ENCODE peak calls at places on chromosomes 1 and 21, in four cellular contexts. One of them, this sample, is unnamed.

GRCh38 chr1:55362558-55362957 is 147.4 kb upstream of the USP24 start:
- DNase-seq in MM.1S: peak
- DNase-seq in neural progenitor cell: no peak
- DNase-seq in GM23248: peak
- DNase-seq in this sample: no peak

GRCh38 chr1:208007938-208008342 is 97.0 kb upstream of the CD34 start:
- DNase-seq in MM.1S: no peak
- DNase-seq in neural progenitor cell: no peak
- DNase-seq in GM23248: peak
- DNase-seq in this sample: no peak

GRCh38 chr1:43272161-43272560 is 2.4 kb downstream of the TMEM125 start:
- DNase-seq in MM.1S: no peak
- DNase-seq in neural progenitor cell: no peak
- DNase-seq in GM23248: no peak
- DNase-seq in this sample: no peak

GRCh38 chr1:239817801-239818200 is 273.9 kb upstream of the FMN2 start:
- DNase-seq in MM.1S: no peak
- DNase-seq in neural progenitor cell: no peak
- DNase-seq in GM23248: no peak
- DNase-seq in this sample: no peak

GRCh38 chr1:19203440-19203839 is 6.6 kb downstream of the UBR4 start:
- DNase-seq in MM.1S: no peak
- DNase-seq in neural progenitor cell: no peak
- DNase-seq in GM23248: peak
- DNase-seq in this sample: no peak

GRCh38 chr1:74673351-74674111 is at the start of gene ERICH3:
- DNase-seq in MM.1S: no peak
- DNase-seq in neural progenitor cell: peak
- DNase-seq in GM23248: peak
- DNase-seq in this sample: peak

GRCh38 chr1:157490337-157491165 is 61.8 kb downstream of the FCRL5 start:
- DNase-seq in MM.1S: peak
- DNase-seq in neural progenitor cell: peak
- DNase-seq in GM23248: peak
- DNase-seq in this sample: peak

GRCh38 chr21:18986197-18986596 is 582.6 kb upstream of the TMPRSS15 start:
- DNase-seq in MM.1S: no peak
- DNase-seq in neural progenitor cell: no peak
- DNase-seq in GM23248: no peak
- DNase-seq in this sample: no peak

GRCh38 chr1:50047916-50048694 is 24.4 kb upstream of the AGBL4 start:
- DNase-seq in MM.1S: no peak
- DNase-seq in neural progenitor cell: peak
- DNase-seq in GM23248: no peak
- DNase-seq in this sample: peak

GRCh38 chr1:39524591-39525365 is 33.3 kb downstream of the BMP8A start:
- DNase-seq in MM.1S: no peak
- DNase-seq in neural progenitor cell: no peak
- DNase-seq in GM23248: no peak
- DNase-seq in this sample: no peak

GRCh38 chr1:41500378-41500777 is 15.9 kb upstream of the EDN2 start:
- DNase-seq in MM.1S: no peak
- DNase-seq in neural progenitor cell: no peak
- DNase-seq in GM23248: peak
- DNase-seq in this sample: no peak

GRCh38 chr1:36008546-36009197 is 75.2 kb upstream of the TEKT2 start:
- DNase-seq in MM.1S: no peak
- DNase-seq in neural progenitor cell: no peak
- DNase-seq in GM23248: peak
- DNase-seq in this sample: peak

GRCh38 chr1:219405531-219406331 is 207.2 kb downstream of the ZC3H11B start:
- DNase-seq in MM.1S: no peak
- DNase-seq in neural progenitor cell: no peak
- DNase-seq in GM23248: no peak
- DNase-seq in this sample: no peak

GRCh38 chr1:116586741-116587143 is 15.9 kb upstream of the CD58 start:
- DNase-seq in MM.1S: no peak
- DNase-seq in neural progenitor cell: peak
- DNase-seq in GM23248: no peak
- DNase-seq in this sample: peak

GRCh38 chr1:27538793-27539192 is 48.8 kb upstream of the WASF2 start:
- DNase-seq in MM.1S: no peak
- DNase-seq in neural progenitor cell: no peak
- DNase-seq in GM23248: peak
- DNase-seq in this sample: no peak

GRCh38 chr1:116850436-116850835 is 59.3 kb upstream of the PTGFRN start:
- DNase-seq in MM.1S: no peak
- DNase-seq in neural progenitor cell: no peak
- DNase-seq in GM23248: no peak
- DNase-seq in this sample: no peak

GRCh38 chr21:45887121-45887611 is 94.4 kb upstream of the COL6A1 start:
- DNase-seq in MM.1S: no peak
- DNase-seq in neural progenitor cell: no peak
- DNase-seq in GM23248: peak
- DNase-seq in this sample: no peak

GRCh38 chr1:242225770-242226573 is 227.1 kb upstream of the MAP1LC3C start:
- DNase-seq in MM.1S: no peak
- DNase-seq in neural progenitor cell: no peak
- DNase-seq in GM23248: no peak
- DNase-seq in this sample: no peak

GRCh38 chr1:205580140-205580922 is 51.5 kb downstream of the ELK4 start:
- DNase-seq in MM.1S: no peak
- DNase-seq in neural progenitor cell: no peak
- DNase-seq in GM23248: no peak
- DNase-seq in this sample: no peak

GRCh38 chr1:94980049-94980908 is 53.4 kb upstream of the CNN3 start:
- DNase-seq in MM.1S: no peak
- DNase-seq in neural progenitor cell: no peak
- DNase-seq in GM23248: peak
- DNase-seq in this sample: no peak

GRCh38 chr1:55816456-55816794 is 601.3 kb upstream of the USP24 start:
- DNase-seq in MM.1S: peak
- DNase-seq in neural progenitor cell: no peak
- DNase-seq in GM23248: no peak
- DNase-seq in this sample: no peak

GRCh38 chr1:91872560-91873081 is 13.3 kb downstream of the TGFBR3 start:
- DNase-seq in MM.1S: no peak
- DNase-seq in neural progenitor cell: no peak
- DNase-seq in GM23248: peak
- DNase-seq in this sample: no peak

GRCh38 chr1:20685099-20685662 is 24.0 kb upstream of the DDOST start:
- DNase-seq in MM.1S: no peak
- DNase-seq in neural progenitor cell: no peak
- DNase-seq in GM23248: no peak
- DNase-seq in this sample: no peak

GRCh38 chr1:206699626-206700025 is 14.9 kb downstream of the MAPKAPK2 start:
- DNase-seq in MM.1S: no peak
- DNase-seq in neural progenitor cell: no peak
- DNase-seq in GM23248: no peak
- DNase-seq in this sample: no peak

GRCh38 chr1:21910528-21911204 is 26.4 kb downstream of the HSPG2 start:
- DNase-seq in MM.1S: no peak
- DNase-seq in neural progenitor cell: no peak
- DNase-seq in GM23248: no peak
- DNase-seq in this sample: no peak

GRCh38 chr1:99952522-99952921 is 17.3 kb upstream of the SLC35A3 start:
- DNase-seq in MM.1S: no peak
- DNase-seq in neural progenitor cell: no peak
- DNase-seq in GM23248: no peak
- DNase-seq in this sample: no peak

GRCh38 chr1:234696986-234697385 is 87.0 kb upstream of the IRF2BP2 start:
- DNase-seq in MM.1S: no peak
- DNase-seq in neural progenitor cell: no peak
- DNase-seq in GM23248: no peak
- DNase-seq in this sample: no peak

GRCh38 chr1:208043690-208044089 is 132.8 kb upstream of the CD34 start:
- DNase-seq in MM.1S: no peak
- DNase-seq in neural progenitor cell: no peak
- DNase-seq in GM23248: no peak
- DNase-seq in this sample: no peak

GRCh38 chr1:47192458-47193384 is 2.9 kb upstream of the PDZK1IP1 start:
- DNase-seq in MM.1S: peak
- DNase-seq in neural progenitor cell: peak
- DNase-seq in GM23248: peak
- DNase-seq in this sample: peak

GRCh38 chr1:1911390-1912041 is 3.5 kb upstream of the CALML6 start:
- DNase-seq in MM.1S: no peak
- DNase-seq in neural progenitor cell: no peak
- DNase-seq in GM23248: no peak
- DNase-seq in this sample: no peak

GRCh38 chr1:94022471-94023189 is 98.3 kb downstream of the ABCA4 start:
- DNase-seq in MM.1S: no peak
- DNase-seq in neural progenitor cell: no peak
- DNase-seq in GM23248: peak
- DNase-seq in this sample: no peak

GRCh38 chr1:31587720-31588423 is 11.6 kb downstream of the TINAGL1 start:
- DNase-seq in MM.1S: peak
- DNase-seq in neural progenitor cell: peak
- DNase-seq in GM23248: peak
- DNase-seq in this sample: peak

GRCh38 chr1:40185951-40186864 is 25.0 kb downstream of the RLF start:
- DNase-seq in MM.1S: peak
- DNase-seq in neural progenitor cell: no peak
- DNase-seq in GM23248: peak
- DNase-seq in this sample: peak

GRCh38 chr1:59276317-59276914 is 20.5 kb upstream of the FGGY start:
- DNase-seq in MM.1S: no peak
- DNase-seq in neural progenitor cell: no peak
- DNase-seq in GM23248: no peak
- DNase-seq in this sample: no peak

GRCh38 chr1:22832414-22832786 is 121.8 kb downstream of the EPHB2 start:
- DNase-seq in MM.1S: no peak
- DNase-seq in neural progenitor cell: no peak
- DNase-seq in GM23248: peak
- DNase-seq in this sample: no peak

GRCh38 chr1:244163131-244163530 is 112.0 kb downstream of the ZBTB18 start:
- DNase-seq in MM.1S: no peak
- DNase-seq in neural progenitor cell: no peak
- DNase-seq in GM23248: peak
- DNase-seq in this sample: no peak
- TF ChIP-seq EZH2phosphoT487 in MM.1S: no peak
- TF ChIP-seq EZH2phosphoT487 in neural progenitor cell: no peak
- TF ChIP-seq EZH2phosphoT487 in GM23248: no peak
- TF ChIP-seq EZH2phosphoT487 in this sample: no peak

GRCh38 chr1:57423135-57424131 is at the start of gene DAB1:
- DNase-seq in MM.1S: peak
- DNase-seq in neural progenitor cell: peak
- DNase-seq in GM23248: peak
- DNase-seq in this sample: peak
- TF ChIP-seq EZH2 in MM.1S: no peak
- TF ChIP-seq EZH2 in neural progenitor cell: no peak
- TF ChIP-seq EZH2 in GM23248: no peak
- TF ChIP-seq EZH2 in this sample: no peak

GRCh38 chr1:163071381-163072255 is 2.5 kb downstream of the RGS4 start:
- DNase-seq in MM.1S: peak
- DNase-seq in neural progenitor cell: peak
- DNase-seq in GM23248: peak
- DNase-seq in this sample: peak
- TF ChIP-seq EZH2phosphoT487 in MM.1S: no peak
- TF ChIP-seq EZH2phosphoT487 in neural progenitor cell: no peak
- TF ChIP-seq EZH2phosphoT487 in GM23248: no peak
- TF ChIP-seq EZH2phosphoT487 in this sample: no peak

DNA sequence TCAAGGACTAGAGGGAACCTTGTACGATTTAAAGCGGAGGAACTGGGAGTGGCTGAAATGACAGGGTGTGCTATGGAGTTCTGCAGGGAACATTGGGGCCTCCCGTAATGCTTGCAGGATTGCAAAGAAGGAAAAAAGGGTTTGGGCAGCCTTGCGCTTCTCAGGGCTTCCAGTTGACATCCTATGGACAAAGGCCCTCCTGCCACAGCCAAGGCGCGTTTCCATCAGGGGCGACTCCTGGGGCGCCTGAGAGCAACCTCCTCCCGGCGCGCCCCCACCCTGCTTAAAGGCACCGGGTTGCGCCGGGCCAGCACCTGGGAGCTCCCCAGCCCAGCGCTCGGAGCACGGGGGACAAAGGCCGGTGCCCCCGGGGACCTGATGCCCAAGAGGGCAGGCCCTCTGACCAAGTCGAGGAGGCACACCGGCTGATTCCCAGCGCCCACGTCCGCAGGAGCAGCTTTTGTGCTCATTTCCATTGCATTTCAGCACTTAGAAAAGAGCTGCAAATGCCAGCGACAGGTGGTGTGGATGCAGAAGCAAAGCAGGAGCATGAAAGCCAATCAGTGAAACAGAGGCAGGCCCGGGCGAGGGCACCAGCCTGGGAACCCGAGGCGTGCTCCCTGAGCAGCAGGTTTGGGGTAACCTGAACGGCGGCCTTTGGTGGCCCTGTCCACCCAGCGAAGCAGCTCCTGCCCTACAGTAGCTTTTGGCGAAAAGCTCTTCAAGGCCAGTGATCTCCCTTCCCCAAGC is 17.6 kb upstream of the RNF187 start:
- DNase-seq in MM.1S: no peak
- DNase-seq in neural progenitor cell: peak
- DNase-seq in GM23248: no peak
- DNase-seq in this sample: peak
- TF ChIP-seq EZH2 in MM.1S: no peak
- TF ChIP-seq EZH2 in neural progenitor cell: no peak
- TF ChIP-seq EZH2 in GM23248: no peak
- TF ChIP-seq EZH2 in this sample: no peak

GRCh38 chr1:183025782-183026774 is 2.9 kb downstream of the LAMC1 start:
- DNase-seq in MM.1S: no peak
- DNase-seq in neural progenitor cell: no peak
- DNase-seq in GM23248: peak
- DNase-seq in this sample: no peak
- TF ChIP-seq EZH2phosphoT487 in MM.1S: no peak
- TF ChIP-seq EZH2phosphoT487 in neural progenitor cell: no peak
- TF ChIP-seq EZH2phosphoT487 in GM23248: no peak
- TF ChIP-seq EZH2phosphoT487 in this sample: no peak

This sample was measured in GM23338.